ENCODE peak calls at places on chromosomes 13 and 19, in five cellular contexts. P, T, X, B and U are unnamed samples.

GRCh38 chr19:38375748-38376147 is 1.4 kb downstream of the PSMD8 start:
- DNase-seq in P (no peak), T (no peak), X (no peak), B (no peak), U (no peak)

GRCh38 chr19:14149509-14149994 is 13.2 kb upstream of the ASF1B start:
- DNase-seq in P (peak), T (no peak), X (peak), B (no peak), U (no peak)

GRCh38 chr13:49240017-49240416 is 7.7 kb upstream of the CDADC1 start:
- DNase-seq in P (no peak), T (no peak), X (no peak), B (peak), U (peak)

GRCh38 chr13:74573654-74574053 is 439.4 kb upstream of the KLF12 start:
- DNase-seq in P (no peak), T (no peak), X (peak), B (no peak), U (no peak)

GRCh38 chr19:42478765-42479307 is 36.1 kb upstream of the CXCL17 start:
- DNase-seq in P (no peak), T (no peak), X (no peak), B (no peak), U (no peak)

GRCh38 chr13:38582133-38582532 is 104.7 kb upstream of the FREM2 start:
- DNase-seq in P (no peak), T (peak), X (no peak), B (peak), U (peak)

GRCh38 chr13:109773276-109773675 is 13.1 kb downstream of the IRS2 start:
- DNase-seq in P (no peak), T (peak), X (no peak), B (no peak), U (no peak)

GRCh38 chr13:90375851-90376250 is 971.6 kb upstream of the MIR17HG start:
- DNase-seq in P (no peak), T (no peak), X (no peak), B (no peak), U (no peak)

GRCh38 chr13:113862766-113863510 is 938 bp downstream of the GAS6 start:
- DNase-seq in P (no peak), T (peak), X (no peak), B (no peak), U (peak)

GRCh38 chr19:3041756-3042517 is 12.9 kb upstream of the TLE2 start:
- DNase-seq in P (no peak), T (no peak), X (no peak), B (no peak), U (no peak)

GRCh38 chr13:90365130-90365529 is 982.4 kb upstream of the MIR17HG start:
- DNase-seq in P (no peak), T (no peak), X (no peak), B (no peak), U (no peak)

GRCh38 chr19:5933391-5933998 is 19.4 kb downstream of the CAPS start:
- DNase-seq in P (no peak), T (no peak), X (no peak), B (no peak), U (no peak)

GRCh38 chr13:76885203-76886004 is 801 bp downstream of the KCTD12 start:
- DNase-seq in P (peak), T (peak), X (peak), B (peak), U (peak)

GRCh38 chr13:76884571-76885202 is 1.5 kb downstream of the KCTD12 start:
- DNase-seq in P (no peak), T (no peak), X (no peak), B (no peak), U (peak)

GRCh38 chr13:76882431-76882830 is 3.8 kb downstream of the KCTD12 start:
- DNase-seq in P (no peak), T (no peak), X (no peak), B (no peak), U (no peak)

GRCh38 chr13:76886005-76886291 is 257 bp downstream of the KCTD12 start:
- DNase-seq in P (no peak), T (no peak), X (no peak), B (no peak), U (no peak)

GRCh38 chr13:76884167-76884566 is 2.0 kb downstream of the KCTD12 start:
- DNase-seq in P (peak), T (no peak), X (peak), B (no peak), U (no peak)
- TF ChIP-seq CTCF in P (peak), T (no peak), X (no peak), B (no peak), U (peak)

DNA sequence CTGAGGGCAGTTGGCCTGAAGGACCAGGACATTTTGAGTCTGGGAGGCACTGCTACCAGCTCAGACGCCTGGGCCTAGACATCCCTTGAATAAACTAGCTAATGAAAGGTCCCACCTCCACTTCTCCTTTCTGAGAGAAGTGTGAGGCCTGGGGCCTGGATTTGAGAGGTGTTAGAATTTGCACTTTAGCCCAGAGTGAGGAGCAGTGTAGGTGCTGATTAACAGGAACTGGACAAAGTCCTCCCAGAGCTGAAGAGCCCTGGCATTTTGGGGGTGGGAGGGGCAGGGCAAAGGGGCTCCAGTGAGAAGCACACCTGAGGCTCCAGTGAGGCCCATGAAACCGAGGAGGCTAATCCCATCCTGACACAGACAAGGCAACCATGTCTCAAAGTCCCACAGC is 15.2 kb upstream of the SLC1A5 start:
- DNase-seq in P (no peak), T (no peak), X (no peak), B (no peak), U (no peak)
- H3K27ac ChIP-seq in P (no peak), T (no peak), X (no peak), B (no peak), U (no peak)

GRCh38 chr13:54226866-54227265 is 1198.3 kb downstream of the OLFM4 start:
- DNase-seq in P (no peak), T (no peak), X (no peak), B (no peak), U (no peak)
- TF ChIP-seq CTCF in P (no peak), T (no peak), X (no peak), B (no peak), U (no peak)

GRCh38 chr19:35612559-35613321 is at the start of gene HAUS5:
- DNase-seq in P (peak), T (peak), X (peak), B (peak), U (peak)
- H3K27ac ChIP-seq in P (peak), T (no peak), X (peak), B (peak), U (peak)

DNA sequence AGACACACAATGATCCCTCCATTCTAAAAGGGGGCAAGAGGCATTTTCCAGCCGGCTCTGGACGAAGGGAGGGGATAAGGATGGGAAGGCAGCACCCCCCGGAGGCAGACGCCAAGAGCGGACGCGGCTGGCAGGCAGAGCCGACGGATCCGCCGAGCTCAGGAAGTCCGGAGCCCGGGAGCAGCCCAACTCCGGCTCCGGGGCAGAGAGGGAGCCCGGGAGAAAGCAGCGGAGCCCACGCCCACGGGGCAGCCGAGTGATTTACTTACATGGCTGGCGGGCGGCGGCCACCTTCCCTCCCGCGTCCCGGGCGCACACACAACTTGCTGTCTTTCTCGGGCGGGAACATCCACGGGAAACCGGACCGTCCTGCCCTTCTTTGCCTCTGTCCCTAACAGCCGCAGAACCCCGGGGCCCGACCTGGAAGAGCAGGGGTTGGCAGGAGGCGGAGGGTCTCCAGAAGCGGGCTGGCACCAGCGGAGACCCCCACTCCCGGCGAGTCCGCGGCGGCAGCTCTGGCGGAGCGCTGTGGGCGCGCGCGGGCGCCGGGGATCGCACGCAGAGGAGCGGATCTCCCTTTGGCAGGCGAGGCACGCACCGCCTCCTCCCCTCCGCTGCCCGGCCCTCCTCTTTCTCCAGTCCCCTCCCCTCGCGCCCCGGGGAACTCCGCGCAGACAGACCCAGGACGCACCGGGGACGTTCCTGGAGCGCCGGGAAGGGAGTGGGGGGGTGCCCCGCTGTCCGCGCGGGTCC is at the start of gene LHFPL6:
- DNase-seq in P (peak), T (peak), X (peak), B (peak), U (peak)
- TF ChIP-seq CTCF in P (peak), T (peak), X (peak), B (no peak), U (peak)

GRCh38 chr13:66501187-66501586 is 728.9 kb downstream of the PCDH9 start:
- DNase-seq in P (no peak), T (no peak), X (no peak), B (no peak), U (no peak)

GRCh38 chr13:66506979-66507378 is 723.2 kb downstream of the PCDH9 start:
- DNase-seq in P (no peak), T (no peak), X (no peak), B (no peak), U (no peak)

GRCh38 chr13:66508153-66508909 is 721.8 kb downstream of the PCDH9 start:
- DNase-seq in P (no peak), T (no peak), X (no peak), B (no peak), U (no peak)

GRCh38 chr13:66506031-66506777 is 723.9 kb downstream of the PCDH9 start:
- DNase-seq in P (no peak), T (no peak), X (no peak), B (no peak), U (no peak)

GRCh38 chr13:66503890-66504289 is 726.2 kb downstream of the PCDH9 start:
- DNase-seq in P (no peak), T (no peak), X (no peak), B (no peak), U (no peak)
- H3K27ac ChIP-seq in P (no peak), T (no peak), X (no peak), B (no peak), U (no peak)

GRCh38 chr19:54431255-54431838 is 16.1 kb downstream of the TTYH1 start:
- DNase-seq in P (no peak), T (peak), X (no peak), B (no peak), U (no peak)
- TF ChIP-seq CTCF in P (no peak), T (peak), X (no peak), B (no peak), U (no peak)